ENCODE peak calls at places on chromosomes 4 and X, in five cellular contexts. B, S, K, C and Y are unnamed samples.

GRCh38 chrX:54923376-54923775 is 2.8 kb downstream of the TRO start:
- DNase-seq in B (no peak), K (no peak), S (no peak), C (no peak), Y (no peak)

GRCh38 chr4:168724960-168725359 is 228.1 kb downstream of the PALLD start:
- DNase-seq in K (no peak), B (no peak), S (peak; percentile 74), C (no peak), Y (peak; percentile 82)

GRCh38 chr4:1793940-1794808 is 1.1 kb downstream of the FGFR3 start:
- DNase-seq in S (no peak), B (no peak), C (no peak), K (no peak), Y (peak; percentile 22)

GRCh38 chrX:13653022-13653693 is at the start of gene TCEANC:
- DNase-seq in C (peak; percentile 92), K (no peak), B (peak; percentile 96), S (peak; percentile 98), Y (peak; percentile 97)

GRCh38 chr4:6113641-6114040 is 86.7 kb downstream of the JAKMIP1 start:
- DNase-seq in S (no peak), B (no peak), K (no peak), C (no peak), Y (no peak)

GRCh38 chr4:20253799-20254409 is 2.2 kb downstream of the SLIT2 start:
- DNase-seq in C (no peak), S (peak; percentile 30), B (no peak), K (no peak), Y (peak; percentile 55)

GRCh38 chrX:102517331-102517730 is 792 bp upstream of the TMSB15A start:
- DNase-seq in C (no peak), B (peak; percentile 2), S (peak; percentile 17), K (no peak), Y (peak; percentile 37)

GRCh38 chrX:106899841-106900240 is 3.3 kb downstream of the RIPPLY1 start:
- DNase-seq in K (no peak), C (no peak), B (no peak), S (no peak), Y (peak; percentile 15)

GRCh38 chr4:85955614-85956295 is 404.1 kb downstream of the MAPK10 start:
- DNase-seq in B (no peak), C (no peak), K (no peak), S (peak; percentile 18), Y (peak; percentile 85)